ENCODE peak calls at places on chromosomes 16 and 17, in four cellular contexts. One of them, this sample, is unnamed.

GRCh38 chr16:66444049-66444481 is 17.0 kb downstream of the BEAN1 start:
- DNase-seq in Calu3: no peak
- DNase-seq in Caki2: no peak
- DNase-seq in SK-N-SH: no peak
- DNase-seq in this sample: peak; percentile 55

GRCh38 chr17:43019418-43019817 is 2.8 kb downstream of the VAT1 start:
- DNase-seq in Calu3: no peak
- DNase-seq in Caki2: no peak
- DNase-seq in SK-N-SH: no peak
- DNase-seq in this sample: no peak

GRCh38 chr17:35359396-35359795 is 14.0 kb downstream of the SLFN11 start:
- DNase-seq in Calu3: no peak
- DNase-seq in Caki2: no peak
- DNase-seq in SK-N-SH: no peak
- DNase-seq in this sample: no peak

GRCh38 chr16:65098916-65099315 is 22.9 kb downstream of the CDH11 start:
- DNase-seq in Calu3: no peak
- DNase-seq in Caki2: no peak
- DNase-seq in SK-N-SH: no peak
- DNase-seq in this sample: no peak

GRCh38 chr16:57537596-57538234 is 1.3 kb upstream of the CCDC102A start:
- DNase-seq in Calu3: no peak
- DNase-seq in Caki2: no peak
- DNase-seq in SK-N-SH: no peak
- DNase-seq in this sample: peak; percentile 17

GRCh38 chr17:55852734-55853133 is 101.9 kb downstream of the PCTP start:
- DNase-seq in Calu3: no peak
- DNase-seq in Caki2: no peak
- DNase-seq in SK-N-SH: no peak
- DNase-seq in this sample: no peak

GRCh38 chr16:61858996-61859395 is 177.2 kb downstream of the CDH8 start:
- DNase-seq in Calu3: no peak
- DNase-seq in Caki2: no peak
- DNase-seq in SK-N-SH: no peak
- DNase-seq in this sample: no peak

GRCh38 chr17:4480929-4481898 is 17.5 kb upstream of the SPNS2 start:
- DNase-seq in Calu3: no peak
- DNase-seq in Caki2: no peak
- DNase-seq in SK-N-SH: no peak
- DNase-seq in this sample: peak; percentile 49

GRCh38 chr17:39621523-39622379 is 5.0 kb upstream of the PPP1R1B start:
- DNase-seq in Calu3: peak; percentile 100
- DNase-seq in Caki2: peak; percentile 79
- DNase-seq in SK-N-SH: peak; percentile 88
- DNase-seq in this sample: peak; percentile 95

GRCh38 chr17:71791311-71791710 is 329.5 kb upstream of the SOX9 start:
- DNase-seq in Calu3: no peak
- DNase-seq in Caki2: no peak
- DNase-seq in SK-N-SH: no peak
- DNase-seq in this sample: no peak

GRCh38 chr17:12900474-12900873 is 111.2 kb downstream of the ARHGAP44 start:
- DNase-seq in Calu3: no peak
- DNase-seq in Caki2: no peak
- DNase-seq in SK-N-SH: no peak
- DNase-seq in this sample: no peak

GRCh38 chr17:38560503-38561318 is 45.0 kb downstream of the SRCIN1 start:
- DNase-seq in Calu3: no peak
- DNase-seq in Caki2: no peak
- DNase-seq in SK-N-SH: no peak
- DNase-seq in this sample: peak; percentile 75

GRCh38 chr17:77419095-77419494 is 278.3 kb downstream of the SEC14L1 start:
- DNase-seq in Calu3: no peak
- DNase-seq in Caki2: no peak
- DNase-seq in SK-N-SH: no peak
- DNase-seq in this sample: no peak

This sample was measured in H7.